ENCODE peak calls at places on chromosome 4, in eight cellular contexts. A is Peyer's patch, S is testis, C is A549, G is breast epithelium, F is stomach, D is suprapubic skin, X is upper lobe of left lung. Z is an unnamed sample.
A peak's percentile ranks its signal among the peaks of the same experiment; 100 is the strongest.

GRCh38 chr4:76904646-76905190 is 6.8 kb upstream of the SOWAHB start:
- DNase-seq in A (no peak), S (no peak), C (no peak), G (no peak), F (no peak), D (no peak), X (no peak), Z (no peak)

GRCh38 chr4:5141802-5142201 is 90.5 kb downstream of the STK32B start:
- DNase-seq in A (no peak), S (no peak), C (no peak), G (no peak), F (no peak), D (no peak), X (no peak), Z (no peak)

GRCh38 chr4:133402616-133403015 is 253.5 kb downstream of the PCDH10 start:
- DNase-seq in A (no peak), S (no peak), C (no peak), G (no peak), F (no peak), D (no peak), X (no peak), Z (no peak)

GRCh38 chr4:176654565-176655216 is 138.0 kb downstream of the VEGFC start:
- DNase-seq in A (no peak), S (no peak), C (no peak), G (no peak), F (no peak), D (no peak), X (no peak), Z (no peak)

GRCh38 chr4:185991750-185992149 is 77.2 kb upstream of the TLR3 start:
- DNase-seq in A (no peak), S (no peak), C (no peak), G (no peak), F (no peak), D (no peak), X (no peak), Z (no peak)

GRCh38 chr4:112979881-112980421 is 69.5 kb upstream of the ANK2 start:
- DNase-seq in A (no peak), S (peak; percentile 20), C (no peak), G (no peak), F (no peak), D (no peak), X (peak; percentile 50), Z (no peak)

GRCh38 chr4:184361443-184361842 is 112.9 kb downstream of the IRF2 start:
- DNase-seq in A (no peak), S (no peak), C (no peak), G (no peak), F (no peak), D (no peak), X (no peak), Z (no peak)

GRCh38 chr4:54093609-54094240 is 6.2 kb upstream of the GSX2 start:
- DNase-seq in A (no peak), S (no peak), C (no peak), G (no peak), F (no peak), D (no peak), X (no peak), Z (no peak)

GRCh38 chr4:1405636-1406415 is 416 bp downstream of the NKX1-1 start:
- DNase-seq in A (no peak), S (peak; percentile 12), C (no peak), G (no peak), F (peak; percentile 10), D (no peak), X (peak; percentile 62), Z (no peak)

GRCh38 chr4:153489856-153490558 is 23.8 kb downstream of the TMEM131L start:
- DNase-seq in A (no peak), S (no peak), C (no peak), G (no peak), F (no peak), D (no peak), X (no peak), Z (no peak)

GRCh38 chr4:114684462-114684861 is 85.9 kb downstream of the UGT8 start:
- DNase-seq in A (no peak), S (no peak), C (no peak), G (no peak), F (no peak), D (no peak), X (no peak), Z (no peak)

GRCh38 chr4:1210241-1210841 is 38.0 kb upstream of the SPON2 start:
- DNase-seq in A (no peak), S (no peak), C (no peak), G (no peak), F (no peak), D (peak; percentile 78), X (peak; percentile 54), Z (peak; percentile 51)

GRCh38 chr4:19521151-19521550 is 730.6 kb upstream of the SLIT2 start:
- DNase-seq in A (no peak), S (no peak), C (no peak), G (no peak), F (no peak), D (no peak), X (no peak), Z (no peak)

DNA sequence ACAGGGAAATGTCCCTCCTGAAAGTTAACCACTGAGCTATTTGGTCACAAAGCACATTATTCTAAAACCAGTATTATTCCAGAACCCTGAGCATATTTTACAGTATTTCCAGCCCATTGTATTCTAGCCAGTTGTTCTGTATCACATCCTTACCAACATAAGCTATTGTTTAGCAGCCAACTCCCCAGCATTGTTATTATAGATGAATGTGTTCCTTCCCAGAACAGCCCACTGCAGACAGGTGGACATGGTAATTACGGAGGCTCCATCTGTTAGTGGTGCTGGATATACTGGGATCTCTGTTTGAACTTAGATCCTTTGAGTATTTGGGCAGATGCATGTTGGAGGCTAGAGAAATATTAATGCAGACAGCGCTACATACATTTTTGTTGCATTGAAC is 126.1 kb downstream of the MGST2 start:
- DNase-seq in A (no peak), S (no peak), C (no peak), G (no peak), F (no peak), D (no peak), X (no peak), Z (no peak)
- H3K4me3 ChIP-seq in A (no peak overlapping the region), S (no peak overlapping the region), C (no peak overlapping the region), G (no peak overlapping the region), F (no peak overlapping the region), D (no peak overlapping the region), X (no peak overlapping the region), Z (no peak overlapping the region)

GRCh38 chr4:129063640-129064039 is 29.7 kb downstream of the SCLT1 start:
- DNase-seq in A (no peak), S (no peak), C (no peak), G (no peak), F (no peak), D (no peak), X (no peak), Z (no peak)

GRCh38 chr4:129059028-129059427 is 34.3 kb downstream of the SCLT1 start:
- DNase-seq in A (no peak), S (no peak), C (no peak), G (no peak), F (no peak), D (no peak), X (no peak), Z (no peak)

GRCh38 chr4:129064717-129065116 is 28.6 kb downstream of the SCLT1 start:
- DNase-seq in A (no peak), S (no peak), C (no peak), G (no peak), F (no peak), D (no peak), X (no peak), Z (no peak)

DNA sequence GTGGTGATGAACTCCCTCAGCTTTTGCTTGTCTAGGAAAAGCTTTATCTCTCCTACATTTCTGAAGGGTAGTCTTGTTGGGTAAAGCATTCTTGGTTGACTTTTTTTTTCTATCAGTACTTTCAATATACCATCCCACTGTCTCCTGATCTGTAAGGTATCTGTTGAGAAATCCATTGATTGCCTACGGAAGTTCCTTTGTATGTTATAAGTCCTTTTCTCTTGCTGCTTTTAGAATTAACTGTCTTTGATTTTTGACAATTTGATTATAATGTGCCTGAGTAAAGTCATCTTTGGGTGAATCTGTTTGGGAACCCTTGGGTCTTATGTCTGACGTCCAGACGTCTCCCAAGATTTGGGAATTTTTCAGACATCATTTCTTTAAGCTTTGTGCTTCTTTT is 30.8 kb downstream of the SCLT1 start:
- DNase-seq in A (no peak), S (no peak), C (no peak), G (no peak), F (no peak), D (no peak), X (no peak), Z (no peak)
- H3K9me3 ChIP-seq in A (no peaks in the 10 kb centered on the region), S (no peaks in the 10 kb centered on the region), C (peaks cover 38% of the 10 kb centered on the region), G (peaks cover 37% of the 10 kb centered on the region), F (peaks cover 70% of the 10 kb centered on the region), D (peaks cover 55% of the 10 kb centered on the region), X (peaks cover 64% of the 10 kb centered on the region), Z (no peaks in the 10 kb centered on the region)

GRCh38 chr4:94453534-94453963 is 1.8 kb downstream of the PDLIM5 start:
- DNase-seq in A (no peak), S (no peak), C (no peak), G (no peak), F (no peak), D (no peak), X (no peak), Z (no peak)
- TF ChIP-seq POLR2A in A (peak; percentile 85), S (no peak), C (no peak), G (no peak), F (no peak), D (no peak), X (no peak), Z (no peak)

GRCh38 chr4:40731792-40732245 is 17.9 kb upstream of the NSUN7 start:
- DNase-seq in A (no peak), S (peak; percentile 67), C (no peak), G (no peak), F (peak; percentile 60), D (no peak), X (no peak), Z (no peak)
- H3K4me3 ChIP-seq in A (no peak overlapping the region), S (no peak overlapping the region), C (no peak overlapping the region), G (no peak overlapping the region), F (no peak overlapping the region), D (no peak overlapping the region), X (no peak overlapping the region), Z (no peak overlapping the region)

GRCh38 chr4:174912919-174913543 is 5.1 kb upstream of the ADAM29 start:
- DNase-seq in A (no peak), S (no peak), C (no peak), G (no peak), F (no peak), D (no peak), X (no peak), Z (no peak)
- H3K9me3 ChIP-seq in A (no peaks in the 10 kb centered on the region), S (no peaks in the 10 kb centered on the region), C (no peaks in the 10 kb centered on the region), G (no peaks in the 10 kb centered on the region), F (peaks cover 11% of the 10 kb centered on the region), D (no peaks in the 10 kb centered on the region), X (no peaks in the 10 kb centered on the region), Z (no peaks in the 10 kb centered on the region)